ENCODE peak calls at places on chromosomes 5 and 9, in ten cellular contexts. One of them, this sample, is unnamed.

GRCh38 chr5:177489119-177489716 is 8.2 kb downstream of the PDLIM7 start:
- DNase-seq in substantia nigra: no peak
- DNase-seq in NCI-H1105 treated with DMSO at 0.1 percent for 48 hours: no peak
- DNase-seq in GM12892: no peak
- DNase-seq in iPS-NIHi11: no peak
- DNase-seq in stimulated activated CD8-positive, alpha-beta memory T cell treated with anti-CD3 and anti-CD28 coated beads, Interleukin-2, amount 100 ng/mL, for 1 hour: no peak
- DNase-seq in endothelial cell: no peak
- DNase-seq in T-helper 9 cell: no peak
- DNase-seq in CD4-positive, alpha-beta T cell: no peak
- DNase-seq in Panc1: no peak
- DNase-seq in this sample: no peak

GRCh38 chr9:96486351-96487029 is 36.5 kb downstream of the HABP4 start:
- DNase-seq in Panc1: no peak
- DNase-seq in substantia nigra: no peak
- DNase-seq in CD4-positive, alpha-beta T cell: no peak
- DNase-seq in endothelial cell: no peak
- DNase-seq in T-helper 9 cell: no peak
- DNase-seq in GM12892: no peak
- DNase-seq in iPS-NIHi11: no peak
- DNase-seq in stimulated activated CD8-positive, alpha-beta memory T cell treated with anti-CD3 and anti-CD28 coated beads, Interleukin-2, amount 100 ng/mL, for 1 hour: no peak
- DNase-seq in NCI-H1105 treated with DMSO at 0.1 percent for 48 hours: no peak
- DNase-seq in this sample: no peak

GRCh38 chr5:169433221-169433651 is 132.3 kb upstream of the SLIT3 start:
- DNase-seq in substantia nigra: no peak
- DNase-seq in T-helper 9 cell: no peak
- DNase-seq in CD4-positive, alpha-beta T cell: no peak
- DNase-seq in stimulated activated CD8-positive, alpha-beta memory T cell treated with anti-CD3 and anti-CD28 coated beads, Interleukin-2, amount 100 ng/mL, for 1 hour: no peak
- DNase-seq in NCI-H1105 treated with DMSO at 0.1 percent for 48 hours: no peak
- DNase-seq in endothelial cell: no peak
- DNase-seq in Panc1: no peak
- DNase-seq in GM12892: no peak
- DNase-seq in iPS-NIHi11: no peak
- DNase-seq in this sample: no peak

GRCh38 chr5:67120032-67120431 is 76.6 kb downstream of the CD180 start:
- DNase-seq in Panc1: no peak
- DNase-seq in iPS-NIHi11: no peak
- DNase-seq in GM12892: no peak
- DNase-seq in endothelial cell: no peak
- DNase-seq in CD4-positive, alpha-beta T cell: no peak
- DNase-seq in T-helper 9 cell: no peak
- DNase-seq in stimulated activated CD8-positive, alpha-beta memory T cell treated with anti-CD3 and anti-CD28 coated beads, Interleukin-2, amount 100 ng/mL, for 1 hour: no peak
- DNase-seq in substantia nigra: no peak
- DNase-seq in NCI-H1105 treated with DMSO at 0.1 percent for 48 hours: no peak
- DNase-seq in this sample: no peak

GRCh38 chr5:139725073-139725830 is 70.4 kb upstream of the PSD2 start:
- DNase-seq in substantia nigra: peak
- DNase-seq in endothelial cell: no peak
- DNase-seq in stimulated activated CD8-positive, alpha-beta memory T cell treated with anti-CD3 and anti-CD28 coated beads, Interleukin-2, amount 100 ng/mL, for 1 hour: no peak
- DNase-seq in T-helper 9 cell: no peak
- DNase-seq in GM12892: no peak
- DNase-seq in NCI-H1105 treated with DMSO at 0.1 percent for 48 hours: no peak
- DNase-seq in CD4-positive, alpha-beta T cell: no peak
- DNase-seq in iPS-NIHi11: peak
- DNase-seq in Panc1: no peak
- DNase-seq in this sample: no peak

GRCh38 chr9:112866662-112867274 is 23.9 kb downstream of the SLC46A2 start:
- DNase-seq in substantia nigra: no peak
- DNase-seq in T-helper 9 cell: no peak
- DNase-seq in iPS-NIHi11: peak
- DNase-seq in GM12892: no peak
- DNase-seq in NCI-H1105 treated with DMSO at 0.1 percent for 48 hours: no peak
- DNase-seq in endothelial cell: no peak
- DNase-seq in Panc1: no peak
- DNase-seq in CD4-positive, alpha-beta T cell: no peak
- DNase-seq in stimulated activated CD8-positive, alpha-beta memory T cell treated with anti-CD3 and anti-CD28 coated beads, Interleukin-2, amount 100 ng/mL, for 1 hour: no peak
- DNase-seq in this sample: peak

GRCh38 chr5:177552839-177553455 is 1.4 kb downstream of the FAM193B start:
- DNase-seq in CD4-positive, alpha-beta T cell: no peak
- DNase-seq in substantia nigra: no peak
- DNase-seq in iPS-NIHi11: no peak
- DNase-seq in Panc1: no peak
- DNase-seq in GM12892: no peak
- DNase-seq in stimulated activated CD8-positive, alpha-beta memory T cell treated with anti-CD3 and anti-CD28 coated beads, Interleukin-2, amount 100 ng/mL, for 1 hour: no peak
- DNase-seq in T-helper 9 cell: no peak
- DNase-seq in NCI-H1105 treated with DMSO at 0.1 percent for 48 hours: no peak
- DNase-seq in endothelial cell: no peak
- DNase-seq in this sample: no peak

GRCh38 chr9:4674783-4675182 is 4.6 kb upstream of the CDC37L1 start:
- DNase-seq in T-helper 9 cell: no peak
- DNase-seq in CD4-positive, alpha-beta T cell: no peak
- DNase-seq in Panc1: no peak
- DNase-seq in stimulated activated CD8-positive, alpha-beta memory T cell treated with anti-CD3 and anti-CD28 coated beads, Interleukin-2, amount 100 ng/mL, for 1 hour: no peak
- DNase-seq in GM12892: no peak
- DNase-seq in substantia nigra: no peak
- DNase-seq in NCI-H1105 treated with DMSO at 0.1 percent for 48 hours: no peak
- DNase-seq in iPS-NIHi11: no peak
- DNase-seq in endothelial cell: no peak
- DNase-seq in this sample: no peak

GRCh38 chr9:79501546-79501945 is 70.2 kb upstream of the TLE4 start:
- DNase-seq in iPS-NIHi11: no peak
- DNase-seq in substantia nigra: no peak
- DNase-seq in NCI-H1105 treated with DMSO at 0.1 percent for 48 hours: no peak
- DNase-seq in Panc1: no peak
- DNase-seq in T-helper 9 cell: no peak
- DNase-seq in stimulated activated CD8-positive, alpha-beta memory T cell treated with anti-CD3 and anti-CD28 coated beads, Interleukin-2, amount 100 ng/mL, for 1 hour: no peak
- DNase-seq in GM12892: no peak
- DNase-seq in CD4-positive, alpha-beta T cell: no peak
- DNase-seq in endothelial cell: no peak
- DNase-seq in this sample: no peak

GRCh38 chr9:133443982-133444381 is 15.8 kb upstream of the CACFD1 start:
- DNase-seq in NCI-H1105 treated with DMSO at 0.1 percent for 48 hours: no peak
- DNase-seq in iPS-NIHi11: no peak
- DNase-seq in T-helper 9 cell: no peak
- DNase-seq in substantia nigra: no peak
- DNase-seq in endothelial cell: no peak
- DNase-seq in stimulated activated CD8-positive, alpha-beta memory T cell treated with anti-CD3 and anti-CD28 coated beads, Interleukin-2, amount 100 ng/mL, for 1 hour: no peak
- DNase-seq in Panc1: no peak
- DNase-seq in CD4-positive, alpha-beta T cell: no peak
- DNase-seq in GM12892: no peak
- DNase-seq in this sample: no peak

GRCh38 chr9:86794356-86795046 is 152.8 kb downstream of the GAS1 start:
- DNase-seq in iPS-NIHi11: no peak
- DNase-seq in stimulated activated CD8-positive, alpha-beta memory T cell treated with anti-CD3 and anti-CD28 coated beads, Interleukin-2, amount 100 ng/mL, for 1 hour: no peak
- DNase-seq in CD4-positive, alpha-beta T cell: no peak
- DNase-seq in Panc1: no peak
- DNase-seq in GM12892: no peak
- DNase-seq in endothelial cell: no peak
- DNase-seq in substantia nigra: no peak
- DNase-seq in T-helper 9 cell: no peak
- DNase-seq in NCI-H1105 treated with DMSO at 0.1 percent for 48 hours: peak
- DNase-seq in this sample: no peak

GRCh38 chr5:109911731-109912130 is 222.0 kb downstream of the MAN2A1 start:
- DNase-seq in iPS-NIHi11: no peak
- DNase-seq in T-helper 9 cell: no peak
- DNase-seq in endothelial cell: no peak
- DNase-seq in CD4-positive, alpha-beta T cell: no peak
- DNase-seq in stimulated activated CD8-positive, alpha-beta memory T cell treated with anti-CD3 and anti-CD28 coated beads, Interleukin-2, amount 100 ng/mL, for 1 hour: no peak
- DNase-seq in GM12892: no peak
- DNase-seq in Panc1: no peak
- DNase-seq in substantia nigra: no peak
- DNase-seq in NCI-H1105 treated with DMSO at 0.1 percent for 48 hours: no peak
- DNase-seq in this sample: no peak

GRCh38 chr5:9766581-9766980 is 136.4 kb upstream of the TAS2R1 start:
- DNase-seq in T-helper 9 cell: no peak
- DNase-seq in NCI-H1105 treated with DMSO at 0.1 percent for 48 hours: no peak
- DNase-seq in endothelial cell: no peak
- DNase-seq in CD4-positive, alpha-beta T cell: no peak
- DNase-seq in GM12892: no peak
- DNase-seq in Panc1: no peak
- DNase-seq in substantia nigra: no peak
- DNase-seq in iPS-NIHi11: no peak
- DNase-seq in stimulated activated CD8-positive, alpha-beta memory T cell treated with anti-CD3 and anti-CD28 coated beads, Interleukin-2, amount 100 ng/mL, for 1 hour: no peak
- DNase-seq in this sample: no peak

GRCh38 chr9:4774209-4774608 is 18.5 kb upstream of the RCL1 start:
- DNase-seq in iPS-NIHi11: no peak
- DNase-seq in endothelial cell: no peak
- DNase-seq in GM12892: no peak
- DNase-seq in Panc1: no peak
- DNase-seq in CD4-positive, alpha-beta T cell: no peak
- DNase-seq in stimulated activated CD8-positive, alpha-beta memory T cell treated with anti-CD3 and anti-CD28 coated beads, Interleukin-2, amount 100 ng/mL, for 1 hour: no peak
- DNase-seq in T-helper 9 cell: no peak
- DNase-seq in NCI-H1105 treated with DMSO at 0.1 percent for 48 hours: no peak
- DNase-seq in substantia nigra: no peak
- DNase-seq in this sample: no peak

GRCh38 chr9:108093773-108094675 is 604.5 kb upstream of the KLF4 start:
- DNase-seq in T-helper 9 cell: no peak
- DNase-seq in stimulated activated CD8-positive, alpha-beta memory T cell treated with anti-CD3 and anti-CD28 coated beads, Interleukin-2, amount 100 ng/mL, for 1 hour: no peak
- DNase-seq in iPS-NIHi11: no peak
- DNase-seq in substantia nigra: no peak
- DNase-seq in Panc1: peak
- DNase-seq in GM12892: no peak
- DNase-seq in CD4-positive, alpha-beta T cell: no peak
- DNase-seq in NCI-H1105 treated with DMSO at 0.1 percent for 48 hours: no peak
- DNase-seq in endothelial cell: no peak
- DNase-seq in this sample: peak

GRCh38 chr9:107870221-107870620 is 380.7 kb upstream of the KLF4 start:
- DNase-seq in GM12892: no peak
- DNase-seq in substantia nigra: no peak
- DNase-seq in stimulated activated CD8-positive, alpha-beta memory T cell treated with anti-CD3 and anti-CD28 coated beads, Interleukin-2, amount 100 ng/mL, for 1 hour: no peak
- DNase-seq in CD4-positive, alpha-beta T cell: no peak
- DNase-seq in T-helper 9 cell: no peak
- DNase-seq in endothelial cell: no peak
- DNase-seq in iPS-NIHi11: no peak
- DNase-seq in Panc1: no peak
- DNase-seq in NCI-H1105 treated with DMSO at 0.1 percent for 48 hours: no peak
- DNase-seq in this sample: no peak

GRCh38 chr5:173954671-173955605 is 34.0 kb upstream of the C5orf47 start:
- DNase-seq in NCI-H1105 treated with DMSO at 0.1 percent for 48 hours: no peak
- DNase-seq in T-helper 9 cell: no peak
- DNase-seq in substantia nigra: no peak
- DNase-seq in iPS-NIHi11: no peak
- DNase-seq in CD4-positive, alpha-beta T cell: no peak
- DNase-seq in Panc1: peak
- DNase-seq in endothelial cell: no peak
- DNase-seq in stimulated activated CD8-positive, alpha-beta memory T cell treated with anti-CD3 and anti-CD28 coated beads, Interleukin-2, amount 100 ng/mL, for 1 hour: no peak
- DNase-seq in GM12892: no peak
- DNase-seq in this sample: no peak

GRCh38 chr5:59559323-59559722 is 334.2 kb downstream of the PDE4D start:
- DNase-seq in NCI-H1105 treated with DMSO at 0.1 percent for 48 hours: no peak
- DNase-seq in endothelial cell: no peak
- DNase-seq in stimulated activated CD8-positive, alpha-beta memory T cell treated with anti-CD3 and anti-CD28 coated beads, Interleukin-2, amount 100 ng/mL, for 1 hour: no peak
- DNase-seq in T-helper 9 cell: no peak
- DNase-seq in iPS-NIHi11: no peak
- DNase-seq in GM12892: no peak
- DNase-seq in substantia nigra: no peak
- DNase-seq in Panc1: no peak
- DNase-seq in CD4-positive, alpha-beta T cell: no peak
- DNase-seq in this sample: no peak

GRCh38 chr9:104091708-104092107 is 2.4 kb upstream of the SMC2 start:
- DNase-seq in substantia nigra: no peak
- DNase-seq in stimulated activated CD8-positive, alpha-beta memory T cell treated with anti-CD3 and anti-CD28 coated beads, Interleukin-2, amount 100 ng/mL, for 1 hour: no peak
- DNase-seq in Panc1: no peak
- DNase-seq in GM12892: no peak
- DNase-seq in iPS-NIHi11: no peak
- DNase-seq in NCI-H1105 treated with DMSO at 0.1 percent for 48 hours: peak
- DNase-seq in T-helper 9 cell: no peak
- DNase-seq in endothelial cell: no peak
- DNase-seq in CD4-positive, alpha-beta T cell: no peak
- DNase-seq in this sample: no peak

GRCh38 chr9:16671591-16672137 is 198.8 kb downstream of the BNC2 start:
- DNase-seq in GM12892: no peak
- DNase-seq in stimulated activated CD8-positive, alpha-beta memory T cell treated with anti-CD3 and anti-CD28 coated beads, Interleukin-2, amount 100 ng/mL, for 1 hour: no peak
- DNase-seq in T-helper 9 cell: no peak
- DNase-seq in substantia nigra: no peak
- DNase-seq in endothelial cell: no peak
- DNase-seq in NCI-H1105 treated with DMSO at 0.1 percent for 48 hours: no peak
- DNase-seq in CD4-positive, alpha-beta T cell: no peak
- DNase-seq in iPS-NIHi11: no peak
- DNase-seq in Panc1: no peak
- DNase-seq in this sample: no peak

GRCh38 chr9:69611221-69611620 is 61.0 kb downstream of the APBA1 start:
- DNase-seq in Panc1: no peak
- DNase-seq in iPS-NIHi11: no peak
- DNase-seq in substantia nigra: no peak
- DNase-seq in stimulated activated CD8-positive, alpha-beta memory T cell treated with anti-CD3 and anti-CD28 coated beads, Interleukin-2, amount 100 ng/mL, for 1 hour: no peak
- DNase-seq in NCI-H1105 treated with DMSO at 0.1 percent for 48 hours: no peak
- DNase-seq in T-helper 9 cell: no peak
- DNase-seq in CD4-positive, alpha-beta T cell: no peak
- DNase-seq in GM12892: no peak
- DNase-seq in endothelial cell: no peak
- DNase-seq in this sample: no peak

GRCh38 chr5:14726066-14726838 is 61.7 kb downstream of the OTULIN start:
- DNase-seq in substantia nigra: no peak
- DNase-seq in stimulated activated CD8-positive, alpha-beta memory T cell treated with anti-CD3 and anti-CD28 coated beads, Interleukin-2, amount 100 ng/mL, for 1 hour: no peak
- DNase-seq in GM12892: no peak
- DNase-seq in CD4-positive, alpha-beta T cell: no peak
- DNase-seq in Panc1: no peak
- DNase-seq in T-helper 9 cell: no peak
- DNase-seq in iPS-NIHi11: no peak
- DNase-seq in endothelial cell: no peak
- DNase-seq in NCI-H1105 treated with DMSO at 0.1 percent for 48 hours: no peak
- DNase-seq in this sample: no peak

GRCh38 chr5:17305964-17306725 is 88.7 kb downstream of the BASP1 start:
- DNase-seq in T-helper 9 cell: no peak
- DNase-seq in endothelial cell: no peak
- DNase-seq in Panc1: peak
- DNase-seq in CD4-positive, alpha-beta T cell: no peak
- DNase-seq in stimulated activated CD8-positive, alpha-beta memory T cell treated with anti-CD3 and anti-CD28 coated beads, Interleukin-2, amount 100 ng/mL, for 1 hour: no peak
- DNase-seq in NCI-H1105 treated with DMSO at 0.1 percent for 48 hours: no peak
- DNase-seq in GM12892: no peak
- DNase-seq in substantia nigra: no peak
- DNase-seq in iPS-NIHi11: no peak
- DNase-seq in this sample: no peak

GRCh38 chr5:149857499-149857898 is 87.1 kb downstream of the PDE6A start:
- DNase-seq in NCI-H1105 treated with DMSO at 0.1 percent for 48 hours: peak
- DNase-seq in substantia nigra: peak
- DNase-seq in CD4-positive, alpha-beta T cell: no peak
- DNase-seq in iPS-NIHi11: no peak
- DNase-seq in Panc1: no peak
- DNase-seq in GM12892: no peak
- DNase-seq in stimulated activated CD8-positive, alpha-beta memory T cell treated with anti-CD3 and anti-CD28 coated beads, Interleukin-2, amount 100 ng/mL, for 1 hour: no peak
- DNase-seq in T-helper 9 cell: no peak
- DNase-seq in endothelial cell: no peak
- DNase-seq in this sample: no peak

GRCh38 chr5:58491216-58491892 is at the start of gene GAPT:
- DNase-seq in GM12892: no peak
- DNase-seq in Panc1: no peak
- DNase-seq in T-helper 9 cell: no peak
- DNase-seq in CD4-positive, alpha-beta T cell: no peak
- DNase-seq in substantia nigra: no peak
- DNase-seq in endothelial cell: no peak
- DNase-seq in stimulated activated CD8-positive, alpha-beta memory T cell treated with anti-CD3 and anti-CD28 coated beads, Interleukin-2, amount 100 ng/mL, for 1 hour: no peak
- DNase-seq in iPS-NIHi11: no peak
- DNase-seq in NCI-H1105 treated with DMSO at 0.1 percent for 48 hours: no peak
- DNase-seq in this sample: no peak

GRCh38 chr5:14569948-14570691 is 11.5 kb upstream of the OTULINL start:
- DNase-seq in NCI-H1105 treated with DMSO at 0.1 percent for 48 hours: no peak
- DNase-seq in T-helper 9 cell: no peak
- DNase-seq in stimulated activated CD8-positive, alpha-beta memory T cell treated with anti-CD3 and anti-CD28 coated beads, Interleukin-2, amount 100 ng/mL, for 1 hour: no peak
- DNase-seq in iPS-NIHi11: no peak
- DNase-seq in substantia nigra: no peak
- DNase-seq in Panc1: peak
- DNase-seq in endothelial cell: no peak
- DNase-seq in GM12892: no peak
- DNase-seq in CD4-positive, alpha-beta T cell: no peak
- DNase-seq in this sample: no peak

GRCh38 chr9:101050650-101051049 is 22.1 kb downstream of the PLPPR1 start:
- DNase-seq in CD4-positive, alpha-beta T cell: no peak
- DNase-seq in Panc1: no peak
- DNase-seq in substantia nigra: no peak
- DNase-seq in GM12892: no peak
- DNase-seq in NCI-H1105 treated with DMSO at 0.1 percent for 48 hours: no peak
- DNase-seq in T-helper 9 cell: no peak
- DNase-seq in iPS-NIHi11: no peak
- DNase-seq in stimulated activated CD8-positive, alpha-beta memory T cell treated with anti-CD3 and anti-CD28 coated beads, Interleukin-2, amount 100 ng/mL, for 1 hour: no peak
- DNase-seq in endothelial cell: no peak
- DNase-seq in this sample: no peak

GRCh38 chr5:126370796-126371718 is 52.2 kb upstream of the GRAMD2B start:
- DNase-seq in stimulated activated CD8-positive, alpha-beta memory T cell treated with anti-CD3 and anti-CD28 coated beads, Interleukin-2, amount 100 ng/mL, for 1 hour: no peak
- DNase-seq in endothelial cell: no peak
- DNase-seq in iPS-NIHi11: no peak
- DNase-seq in T-helper 9 cell: no peak
- DNase-seq in GM12892: no peak
- DNase-seq in CD4-positive, alpha-beta T cell: no peak
- DNase-seq in substantia nigra: no peak
- DNase-seq in NCI-H1105 treated with DMSO at 0.1 percent for 48 hours: no peak
- DNase-seq in Panc1: no peak
- DNase-seq in this sample: no peak

This sample was measured in HCT116.